ENCODE peak calls at places on chromosome 3, in five cellular contexts. T, R, S, U and I are unnamed samples. For H3K4me1, the result is how much of the 10 kb centered on the place peaks cover.

GRCh38 chr3:100928638-100929428 is 64.4 kb downstream of the ABI3BP start:
- DNase-seq in T (no peak), R (no peak), S (no peak), U (no peak), I (no peak)

GRCh38 chr3:134527037-134527436 is 41.2 kb downstream of the CEP63 start:
- DNase-seq in S (no peak), U (no peak), R (peak), T (peak), I (no peak)

GRCh38 chr3:139117136-139117675 is 72.5 kb upstream of the PRR23C start:
- DNase-seq in R (no peak), S (no peak), U (no peak), T (no peak), I (no peak)

GRCh38 chr3:122533931-122534334 is 19.2 kb upstream of the KPNA1 start:
- DNase-seq in S (no peak), U (no peak), R (no peak), T (no peak), I (no peak)

GRCh38 chr3:33184863-33185262 is 33.7 kb downstream of the SUSD5 start:
- DNase-seq in U (no peak), T (no peak), S (no peak), R (no peak), I (no peak)

GRCh38 chr3:4581452-4581851 is 88.3 kb downstream of the ITPR1 start:
- DNase-seq in T (no peak), S (no peak), U (no peak), R (no peak), I (no peak)

GRCh38 chr3:145649368-145649887 is 511.6 kb downstream of the PLOD2 start:
- DNase-seq in S (no peak), R (no peak), T (no peak), U (no peak), I (no peak)

GRCh38 chr3:72625616-72626337 is 222.5 kb downstream of the SHQ1 start:
- DNase-seq in S (no peak), T (no peak), R (no peak), U (no peak), I (no peak)

GRCh38 chr3:151268267-151269235 is 9.8 kb downstream of the P2RY14 start:
- DNase-seq in T (no peak), S (no peak), R (peak), U (peak), I (no peak)

GRCh38 chr3:61132062-61132461 is 119.2 kb downstream of the FHIT start:
- DNase-seq in U (no peak), T (no peak), R (no peak), S (no peak), I (no peak)

GRCh38 chr3:144491333-144491732 is 519.7 kb downstream of the DIPK2A start:
- DNase-seq in S (no peak), U (no peak), R (no peak), T (no peak), I (no peak)

DNA sequence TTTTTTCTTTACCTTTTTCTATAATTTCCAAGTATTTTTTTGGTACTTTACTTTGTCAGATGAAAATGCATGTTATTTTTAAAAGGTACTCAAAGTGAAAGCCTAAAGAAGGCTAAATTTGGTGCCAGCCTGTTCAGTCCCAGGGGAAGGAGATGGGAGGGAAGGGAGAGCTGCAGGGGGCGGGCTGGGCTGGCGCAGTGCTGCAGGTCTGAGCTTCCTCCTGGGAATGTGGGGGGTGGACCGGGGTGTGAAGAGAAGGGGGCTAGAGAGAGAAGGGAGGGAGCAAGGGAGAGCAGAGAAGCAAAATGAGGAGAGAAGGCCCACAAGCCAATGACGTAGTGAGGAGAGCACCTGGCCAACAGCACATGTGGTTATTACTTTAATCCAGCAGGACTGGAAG is 71.0 kb upstream of the SCN5A start:
- DNase-seq in U (no peak), T (no peak), S (no peak), R (no peak), I (no peak)
- H3K4me1 ChIP-seq in U (under half), T (under half), S (under half), R (under half), I (under half)

GRCh38 chr3:132721479-132722164 is 587 bp downstream of the NPHP3 start:
- DNase-seq in S (peak), T (peak), R (no peak), U (peak), I (peak)
- TF ChIP-seq CTCF in S (peak), T (peak), R (no peak), U (no peak), I (no peak)

GRCh38 chr3:63970596-63971468 is 52.5 kb downstream of the PSMD6 start:
- DNase-seq in R (no peak), U (no peak), S (no peak), T (no peak), I (no peak)

GRCh38 chr3:63972196-63972595 is 51.1 kb downstream of the PSMD6 start:
- DNase-seq in T (no peak), R (no peak), S (no peak), U (no peak), I (no peak)

GRCh38 chr3:63973406-63973805 is 49.9 kb downstream of the PSMD6 start:
- DNase-seq in S (no peak), T (no peak), U (no peak), R (no peak), I (no peak)

GRCh38 chr3:63974451-63974850 is 48.8 kb downstream of the PSMD6 start:
- DNase-seq in U (no peak), R (no peak), T (no peak), S (no peak), I (no peak)

GRCh38 chr3:63972987-63973386 is 50.3 kb downstream of the PSMD6 start:
- DNase-seq in S (no peak), R (no peak), U (no peak), T (no peak), I (no peak)
- H3K4me1 ChIP-seq in S (half or more), R (under half), U (half or more), T (under half), I (under half)

DNA sequence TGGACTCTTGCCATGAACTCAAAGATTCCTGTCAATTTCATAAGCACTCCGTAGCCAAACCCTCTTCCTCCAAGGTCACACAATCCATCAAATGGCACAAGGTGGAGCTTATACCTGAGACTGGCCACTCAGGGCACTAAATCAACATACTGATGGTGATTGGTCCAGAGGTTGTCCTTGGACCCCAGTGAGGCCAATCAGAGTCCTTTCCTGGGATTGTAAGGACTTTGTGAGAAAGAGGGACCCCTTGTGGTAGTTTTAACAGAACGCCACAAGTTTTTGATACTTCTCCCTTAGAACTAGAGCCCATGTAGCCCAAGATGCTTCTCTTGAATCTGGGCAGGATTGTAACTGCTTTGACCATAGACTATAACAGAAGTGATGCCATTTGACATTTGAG is 44.4 kb upstream of the LARS2 start:
- DNase-seq in U (no peak), S (no peak), R (no peak), T (no peak), I (no peak)
- TF ChIP-seq CTCF in U (no peak), S (no peak), R (peak), T (no peak), I (no peak)